ENCODE peak calls at places on chromosomes 13 and 19, in five cellular contexts. R is cardiac muscle cell, X is A673, K is fibroblast of lung, M is thoracic aorta. D is an unnamed sample. For H3K27me3, the result is how much of the 10 kb centered on the place peaks cover.

GRCh38 chr13:43368003-43368402 is 344.6 kb downstream of the DNAJC15 start:
- DNase-seq in K (peak), R (no peak), M (no peak), X (no peak), D (no peak)

GRCh38 chr13:38914070-38914469 is 76.6 kb downstream of the STOML3 start:
- DNase-seq in R (no peak), K (no peak), X (no peak), M (no peak), D (no peak)

GRCh38 chr13:40402931-40403412 is 263.5 kb downstream of the FOXO1 start:
- DNase-seq in R (peak), M (no peak), K (peak), X (no peak), D (no peak)

GRCh38 chr13:114323349-114323748 is 9.0 kb downstream of the CHAMP1 start:
- DNase-seq in M (no peak), K (no peak), X (no peak), R (no peak), D (no peak)

GRCh38 chr13:63942372-63942771 is 2526.7 kb upstream of the PCDH20 start:
- DNase-seq in X (no peak), K (no peak), R (no peak), M (no peak), D (no peak)

GRCh38 chr13:111325146-111325890 is 4.9 kb downstream of the TEX29 start:
- DNase-seq in M (no peak), X (no peak), K (no peak), R (no peak), D (no peak)

GRCh38 chr19:3113100-3114017 is 19.2 kb downstream of the GNA11 start:
- DNase-seq in M (no peak), R (no peak), K (no peak), X (no peak), D (no peak)

GRCh38 chr13:23671902-23672301 is 101.7 kb downstream of the TNFRSF19 start:
- DNase-seq in M (no peak), R (peak), K (peak), X (no peak), D (no peak)

GRCh38 chr13:40153516-40153915 is 498.1 kb downstream of the COG6 start:
- DNase-seq in M (no peak), X (peak), R (peak), K (no peak), D (no peak)

GRCh38 chr19:54106716-54107115 is 4.1 kb downstream of the NDUFA3 start:
- DNase-seq in K (no peak), X (no peak), R (no peak), M (no peak), D (peak)

GRCh38 chr13:79393564-79394249 is 12.3 kb downstream of the RBM26 start:
- DNase-seq in M (no peak), R (no peak), X (no peak), K (no peak), D (peak)

GRCh38 chr19:37506387-37507166 is at the start of gene ZNF793:
- DNase-seq in K (peak), M (peak), R (peak), X (peak), D (peak)

GRCh38 chr19:7869453-7869909 is 4.7 kb downstream of the PRR36 start:
- DNase-seq in R (peak), K (no peak), X (peak), M (no peak), D (peak)

GRCh38 chr13:38395505-38395803 is 45.8 kb downstream of the UFM1 start:
- DNase-seq in X (no peak), K (peak), R (no peak), M (no peak), D (no peak)

GRCh38 chr19:35342430-35342829 is 5.3 kb upstream of the FFAR1 start:
- DNase-seq in M (no peak), R (no peak), X (no peak), K (no peak), D (peak)

GRCh38 chr19:50838239-50838638 is 4.9 kb upstream of the KLK15 start:
- DNase-seq in K (no peak), X (peak), R (peak), M (no peak), D (no peak)

GRCh38 chr13:27481766-27482165 is 31.4 kb upstream of the MTIF3 start:
- DNase-seq in K (no peak), M (no peak), X (peak), R (peak), D (peak)

GRCh38 chr13:72368031-72368430 is 359.4 kb downstream of the MZT1 start:
- DNase-seq in X (no peak), R (no peak), M (no peak), K (peak), D (no peak)

GRCh38 chr13:100854091-100854490 is 179.5 kb upstream of the TMTC4 start:
- DNase-seq in R (no peak), K (no peak), M (no peak), X (no peak), D (no peak)

GRCh38 chr13:60944863-60945262 is 470.8 kb downstream of the PCDH20 start:
- DNase-seq in K (no peak), X (no peak), R (no peak), M (no peak), D (no peak)

GRCh38 chr13:66689628-66690027 is 540.5 kb downstream of the PCDH9 start:
- DNase-seq in M (no peak), X (peak), K (peak), R (peak), D (no peak)

GRCh38 chr13:36837354-36838092 is 18.5 kb downstream of the RFXAP start:
- DNase-seq in M (no peak), X (no peak), R (no peak), K (no peak), D (no peak)

GRCh38 chr13:94419304-94419943 is 60.1 kb downstream of the DCT start:
- DNase-seq in R (peak), X (peak), M (no peak), K (peak), D (no peak)

GRCh38 chr13:25677956-25678355 is 306.2 kb downstream of the ATP8A2 start:
- DNase-seq in K (peak), X (no peak), M (no peak), R (no peak), D (no peak)

GRCh38 chr19:34837262-34837661 is 64.2 kb upstream of the ZNF599 start:
- DNase-seq in K (no peak), R (peak), X (no peak), M (no peak), D (no peak)

GRCh38 chr19:47227347-47228167 is 3.4 kb downstream of the BBC3 start:
- DNase-seq in X (peak), R (peak), M (peak), K (peak), D (peak)

GRCh38 chr19:44722131-44723121 is 23.5 kb downstream of the CEACAM16 start:
- DNase-seq in K (no peak), X (no peak), M (no peak), R (no peak), D (no peak)

GRCh38 chr13:112603641-112604220 is 15.8 kb upstream of the TUBGCP3 start:
- DNase-seq in K (peak), R (peak), M (no peak), X (no peak), D (no peak)

GRCh38 chr19:1122972-1123363 is 19.2 kb downstream of the GPX4 start:
- DNase-seq in R (peak), X (peak), K (peak), M (no peak), D (peak)

GRCh38 chr13:23087884-23088283 is 92.9 kb upstream of the SGCG start:
- DNase-seq in R (peak), X (peak), M (no peak), K (peak), D (no peak)

GRCh38 chr13:113305208-113305607 is 8.2 kb downstream of the LAMP1 start:
- DNase-seq in K (peak), R (no peak), X (no peak), M (no peak), D (no peak)

GRCh38 chr19:41991025-41991424 is 3.0 kb downstream of the ATP1A3 start:
- DNase-seq in M (no peak), X (no peak), K (no peak), R (no peak), D (no peak)
- H3K27me3 ChIP-seq in M (under half), X (under half), K (under half), R (under half), D (under half)

GRCh38 chr19:16024266-16025107 is 51.8 kb upstream of the TPM4 start:
- DNase-seq in R (no peak), M (no peak), K (no peak), X (no peak), D (no peak)

GRCh38 chr19:16022251-16022650 is 54.0 kb upstream of the TPM4 start:
- DNase-seq in X (no peak), K (no peak), M (no peak), R (no peak), D (no peak)

GRCh38 chr19:16023558-16023915 is 52.8 kb upstream of the TPM4 start:
- DNase-seq in K (no peak), R (no peak), X (no peak), M (no peak), D (no peak)

GRCh38 chr19:16021796-16022195 is 54.5 kb upstream of the TPM4 start:
- DNase-seq in X (no peak), K (no peak), M (no peak), R (no peak), D (no peak)

GRCh38 chr19:16022681-16023557 is 53.4 kb upstream of the TPM4 start:
- DNase-seq in X (no peak), M (no peak), R (no peak), K (no peak), D (no peak)
- H3K27ac ChIP-seq in X (no peak), M (no peak), R (no peak), K (no peak), D (no peak)

DNA sequence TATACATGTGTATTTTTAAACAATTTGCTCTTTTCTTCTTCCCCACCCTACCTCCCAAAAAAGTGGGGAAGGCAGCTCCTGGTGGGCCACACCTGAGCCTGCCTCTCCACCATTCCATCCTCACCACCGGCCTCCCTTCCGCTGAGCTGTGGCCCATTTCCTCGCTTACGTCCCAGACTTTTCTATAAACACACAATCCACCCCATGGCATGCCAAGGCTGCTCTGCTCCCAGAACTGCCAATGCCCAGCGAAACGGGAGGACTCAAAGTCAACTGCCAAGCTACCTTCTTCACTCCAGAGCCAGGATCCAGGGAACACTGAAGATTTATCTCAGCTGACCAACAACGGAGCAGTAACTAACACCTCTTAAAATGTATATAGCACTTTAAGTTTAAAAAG is 2.8 kb downstream of the N4BP2L1 start:
- DNase-seq in R (no peak), X (no peak), K (no peak), M (no peak), D (no peak)
- H3K4me3 ChIP-seq in R (no peak), X (no peak), K (no peak), M (peak), D (no peak)

GRCh38 chr13:99040536-99041141 is 62.8 kb upstream of the DOCK9 start:
- DNase-seq in K (no peak), X (no peak), R (no peak), M (no peak), D (no peak)

GRCh38 chr13:99042851-99043250 is 65.0 kb upstream of the DOCK9 start:
- DNase-seq in X (no peak), K (no peak), M (no peak), R (no peak), D (no peak)

GRCh38 chr13:99039718-99040280 is 61.9 kb upstream of the DOCK9 start:
- DNase-seq in K (no peak), M (no peak), R (no peak), X (no peak), D (no peak)

GRCh38 chr13:99041788-99042187 is 63.9 kb upstream of the DOCK9 start:
- DNase-seq in M (no peak), R (no peak), K (no peak), X (no peak), D (no peak)

DNA sequence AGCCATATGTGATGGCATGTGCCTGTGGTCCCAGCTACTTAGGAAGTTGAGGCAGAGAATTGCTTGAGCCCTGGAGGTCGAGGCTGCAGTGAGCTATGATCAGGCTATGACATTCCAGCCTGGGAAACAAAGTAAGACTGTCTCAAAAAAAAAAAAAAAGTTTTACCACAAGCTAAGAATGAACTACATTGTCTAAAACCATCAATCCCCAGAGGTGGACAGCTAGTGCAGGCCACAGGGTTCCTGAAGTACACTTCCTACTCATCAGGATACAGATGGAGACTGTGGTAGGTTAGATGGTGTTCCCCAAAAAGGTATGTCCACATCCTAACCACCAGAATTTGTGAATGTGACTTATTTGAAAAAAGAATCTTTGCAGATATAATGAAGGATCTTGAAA is 63.5 kb upstream of the DOCK9 start:
- DNase-seq in R (no peak), K (peak), M (no peak), X (no peak), D (no peak)
- H3K27me3 ChIP-seq in R (under half), K (under half), M (under half), X (under half), D (under half)

GRCh38 chr19:13102416-13102665 is 317 bp downstream of the LYL1 start:
- DNase-seq in X (no peak), K (no peak), R (no peak), M (no peak), D (no peak)

GRCh38 chr19:13102666-13103584 is at the start of gene LYL1:
- DNase-seq in K (peak), R (peak), X (no peak), M (no peak), D (peak)

GRCh38 chr19:13103585-13103923 is 896 bp upstream of the LYL1 start:
- DNase-seq in X (no peak), R (no peak), M (no peak), K (no peak), D (peak)

GRCh38 chr19:13103961-13104847 is 1.5 kb upstream of the LYL1 start:
- DNase-seq in R (no peak), M (no peak), K (no peak), X (no peak), D (peak)

DNA sequence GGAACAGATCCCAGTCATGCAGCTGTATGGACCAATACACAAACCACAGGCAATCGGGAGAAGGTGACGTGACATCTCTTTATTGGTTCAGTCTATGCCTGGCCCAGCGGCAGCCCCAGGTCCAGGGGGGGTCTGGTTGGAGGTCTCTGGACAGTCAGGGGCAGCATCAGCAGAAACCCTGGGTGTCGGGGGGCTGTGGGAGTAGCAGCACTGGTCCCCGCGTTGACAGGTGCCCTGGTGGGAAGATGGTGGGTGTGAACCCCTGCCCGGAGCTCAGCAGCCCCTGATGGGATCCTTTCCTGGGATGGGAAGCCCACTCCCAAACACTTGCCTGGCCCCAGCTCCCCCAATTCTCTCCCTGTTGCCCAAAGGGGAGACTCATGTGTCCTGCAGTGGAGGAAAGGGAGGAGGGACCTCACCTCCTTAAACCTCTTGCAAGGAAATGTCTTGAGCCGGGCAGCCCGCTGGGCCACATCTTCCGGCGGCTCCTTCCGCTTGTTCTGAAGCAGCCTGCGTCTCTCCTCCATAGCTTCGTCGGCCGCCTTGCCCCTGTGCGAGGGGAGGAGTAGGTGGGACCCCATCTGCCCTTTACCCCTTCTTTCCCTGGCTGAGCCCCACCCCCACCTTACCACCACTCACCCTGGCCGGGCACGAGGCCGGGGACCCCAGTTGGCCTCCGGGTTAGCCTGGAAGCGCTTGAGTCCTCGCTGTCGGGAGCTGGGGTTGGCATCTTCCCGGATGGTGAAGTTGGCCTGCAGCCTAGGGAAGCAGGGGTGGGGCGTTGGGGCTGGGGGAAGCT is 2.4 kb upstream of the LYL1 start:
- DNase-seq in K (no peak), M (no peak), X (no peak), R (no peak), D (peak)
- H3K27ac ChIP-seq in K (no peak), M (peak), X (no peak), R (no peak), D (peak)

GRCh38 chr13:76976488-76976887 is 15.4 kb upstream of the CLN5 start:
- DNase-seq in R (no peak), X (no peak), M (no peak), K (peak), D (no peak)

GRCh38 chr13:76983676-76984075 is 8.2 kb upstream of the CLN5 start:
- DNase-seq in R (no peak), X (no peak), K (no peak), M (no peak), D (no peak)

GRCh38 chr13:76982051-76982450 is 9.8 kb upstream of the CLN5 start:
- DNase-seq in M (no peak), R (no peak), X (no peak), K (no peak), D (no peak)

GRCh38 chr13:76976929-76977328 is 15.0 kb upstream of the CLN5 start:
- DNase-seq in R (no peak), X (no peak), M (no peak), K (no peak), D (no peak)

GRCh38 chr13:76980075-76980718 is 11.7 kb upstream of the CLN5 start:
- DNase-seq in X (peak), M (no peak), K (peak), R (peak), D (peak)
- H3K4me3 ChIP-seq in X (peak), M (peak), K (peak), R (peak), D (peak)

GRCh38 chr19:29107831-29108230 is 105.1 kb downstream of the UQCRFS1 start:
- DNase-seq in K (no peak), M (no peak), X (no peak), R (no peak), D (no peak)
- H3K27me3 ChIP-seq in K (under half), M (under half), X (under half), R (under half), D (under half)

DNA sequence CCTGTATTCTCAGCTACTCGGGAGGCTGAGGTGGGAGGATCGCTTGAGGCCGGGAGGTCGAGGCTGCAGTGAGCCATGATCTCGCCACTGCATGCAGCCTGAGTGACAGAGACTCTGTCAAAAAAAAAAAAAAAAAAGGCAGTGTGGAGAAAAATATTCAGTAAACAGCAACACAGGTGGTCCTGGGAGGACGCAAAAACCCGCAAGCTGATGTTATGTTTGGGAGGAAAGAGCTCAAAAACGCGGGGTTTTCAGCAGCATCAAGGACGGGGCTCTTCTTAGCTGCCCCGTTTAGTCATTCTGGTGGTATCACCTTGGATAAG is 599 bp upstream of the ZNF784 start:
- DNase-seq in R (no peak), X (no peak), M (no peak), K (no peak), D (no peak)
- H3K27ac ChIP-seq in R (peak), X (peak), M (peak), K (no peak), D (peak)

DNA sequence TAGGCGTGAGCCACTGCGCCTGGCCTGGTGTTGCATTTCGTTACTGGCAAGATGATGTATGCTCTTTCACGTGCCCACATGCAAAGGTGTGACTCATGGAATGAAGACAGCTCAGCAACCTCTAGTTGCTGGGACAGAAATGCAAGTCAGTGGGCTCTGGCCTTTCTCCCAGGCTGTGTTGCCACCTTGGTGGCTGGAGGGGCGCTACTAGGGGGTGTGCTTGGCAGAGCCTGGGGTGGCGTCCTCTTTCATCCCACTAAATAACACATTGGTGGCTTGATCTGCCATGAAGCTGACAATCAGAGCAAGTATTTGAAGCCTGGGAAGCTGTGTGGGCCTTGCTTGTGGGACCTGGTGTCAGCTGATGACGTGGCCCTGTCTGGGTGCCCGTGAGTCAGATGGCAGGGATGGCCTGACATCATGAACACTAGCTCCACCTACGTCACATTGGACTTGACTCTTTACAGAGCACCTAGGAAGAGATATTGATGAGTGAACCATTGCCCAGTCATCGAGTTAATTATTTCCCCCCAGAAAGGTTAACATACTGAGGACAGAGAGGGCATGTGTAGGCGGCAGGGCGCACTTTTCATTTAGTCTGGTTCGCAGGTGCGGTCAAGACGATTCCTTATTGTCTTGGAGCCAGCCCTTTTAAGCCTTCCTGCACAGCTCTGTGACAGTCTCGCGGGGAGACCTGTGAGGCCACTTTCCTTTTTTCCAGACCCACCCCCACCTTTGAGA is 154.2 kb downstream of the TM9SF2 start:
- DNase-seq in K (peak), R (no peak), X (no peak), M (no peak), D (no peak)
- H3K4me3 ChIP-seq in K (no peak), R (no peak), X (no peak), M (no peak), D (no peak)

D was measured in lower lobe of right lung.